ENCODE peak calls at places on chromosomes 6 and 20, in eight cellular contexts. Y, V, Q, K, X, A, C and J are unnamed samples.
A peak's percentile ranks its signal among the peaks of the same experiment; 100 is the strongest.

GRCh38 chr6:36829919-36830544 is 9.2 kb downstream of the CPNE5 start:
- DNase-seq in Y (no peak), K (no peak), V (peak; percentile 82), C (no peak), Q (peak; percentile 65), A (peak; percentile 81), X (peak; percentile 89), J (peak; percentile 32)

GRCh38 chr6:21615504-21615903 is 22.0 kb downstream of the SOX4 start:
- DNase-seq in K (no peak), X (peak; percentile 16), A (no peak), Q (no peak), V (peak; percentile 21), Y (no peak), C (peak; percentile 47), J (no peak)

GRCh38 chr20:1330075-1330830 is 1.3 kb upstream of the SDCBP2 start:
- DNase-seq in Y (no peak), X (no peak), K (peak; percentile 52), C (no peak), A (peak; percentile 74), Q (peak; percentile 37), V (no peak), J (no peak)

GRCh38 chr6:169362501-169363121 is 109.0 kb upstream of the THBS2 start:
- DNase-seq in K (no peak), C (peak; percentile 16), V (no peak), Y (peak; percentile 46), X (no peak), A (no peak), Q (no peak), J (no peak)

GRCh38 chr6:148451690-148452089 is 109.1 kb downstream of the SASH1 start:
- DNase-seq in X (no peak), V (no peak), K (no peak), A (no peak), Q (no peak), C (no peak), Y (no peak), J (no peak)

GRCh38 chr6:117008618-117009017 is 131.6 kb downstream of the RFX6 start:
- DNase-seq in C (no peak), V (no peak), K (no peak), Y (no peak), A (no peak), Q (no peak), X (no peak), J (no peak)

GRCh38 chr20:46402236-46402886 is 4.1 kb downstream of the ELMO2 start:
- DNase-seq in K (no peak), C (no peak), V (no peak), A (no peak), Q (peak; percentile 68), Y (peak; percentile 24), X (no peak), J (no peak)

GRCh38 chr6:43911625-43912577 is 141.9 kb downstream of the VEGFA start:
- DNase-seq in A (no peak), K (no peak), Y (no peak), Q (no peak), X (no peak), V (no peak), C (no peak), J (no peak)

GRCh38 chr20:51216850-51217249 is 193.9 kb upstream of the KCNG1 start:
- DNase-seq in Y (no peak), K (no peak), C (no peak), A (no peak), X (no peak), Q (no peak), V (no peak), J (no peak)

GRCh38 chr20:2899243-2899642 is 26.0 kb downstream of the PTPRA start:
- DNase-seq in K (no peak), Q (no peak), A (no peak), C (no peak), Y (no peak), V (no peak), X (no peak), J (no peak)

GRCh38 chr20:49846206-49846807 is 33.7 kb downstream of the SLC9A8 start:
- DNase-seq in Y (peak; percentile 62), X (peak; percentile 54), C (peak; percentile 66), Q (peak; percentile 74), K (peak; percentile 11), A (no peak), V (peak; percentile 0), J (peak; percentile 16)

GRCh38 chr6:13278184-13278583 is 50.2 kb downstream of the TBC1D7 start:
- DNase-seq in K (no peak), C (no peak), A (no peak), X (no peak), Q (no peak), V (no peak), Y (no peak), J (no peak)

GRCh38 chr6:7243188-7243942 is 69.6 kb downstream of the SSR1 start:
- DNase-seq in V (peak; percentile 5), X (peak; percentile 92), K (no peak), C (peak; percentile 52), Q (peak; percentile 71), Y (peak; percentile 79), A (no peak), J (no peak)